ENCODE peak calls at places on chromosome 9, in seven cellular contexts. N is nephron progenitor cell, E is omental fat pad, F is tibial artery, T is gastrocnemius medialis, O is cardiac fibroblast, Q is astrocyte. Y is an unnamed sample.

GRCh38 chr9:136512651-136513066 is 29.8 kb upstream of the SEC16A start:
- DNase-seq in N (no peak), E (no peak), F (no peak), T (no peak), O (peak; percentile 29), Q (no peak), Y (no peak)

GRCh38 chr9:126357074-126357473 is 30.4 kb downstream of the MVB12B start:
- DNase-seq in N (no peak), E (no peak), F (no peak), T (no peak), O (no peak), Q (no peak), Y (no peak)

GRCh38 chr9:116576386-116576785 is 110.7 kb upstream of the TRIM32 start:
- DNase-seq in N (no peak), E (no peak), F (no peak), T (no peak), O (no peak), Q (no peak), Y (no peak)

GRCh38 chr9:101114317-101114716 is 85.8 kb downstream of the PLPPR1 start:
- DNase-seq in N (no peak), E (no peak), F (no peak), T (no peak), O (no peak), Q (no peak), Y (no peak)

GRCh38 chr9:89806371-89807100 is 201.7 kb downstream of the GADD45G start:
- DNase-seq in N (no peak), E (no peak), F (no peak), T (no peak), O (peak; percentile 19), Q (peak; percentile 80), Y (peak; percentile 9)

GRCh38 chr9:134691695-134692572 is 50.3 kb downstream of the COL5A1 start:
- DNase-seq in N (no peak), E (no peak), F (no peak), T (no peak), O (no peak), Q (no peak), Y (no peak)

GRCh38 chr9:33480976-33481375 is 7.3 kb upstream of the NOL6 start:
- DNase-seq in N (no peak), E (no peak), F (no peak), T (no peak), O (no peak), Q (no peak), Y (no peak)

GRCh38 chr9:131272212-131272611 is 4.1 kb downstream of the FAM78A start:
- DNase-seq in N (no peak), E (no peak), F (no peak), T (no peak), O (no peak), Q (no peak), Y (no peak)

GRCh38 chr9:132670359-132670815 is at the start of gene GTF3C4:
- DNase-seq in N (peak; percentile 90), E (peak; percentile 83), F (peak; percentile 85), T (peak; percentile 74), O (peak; percentile 83), Q (no peak), Y (peak; percentile 82)

GRCh38 chr9:87656485-87656884 is 69.4 kb upstream of the CTSL start:
- DNase-seq in N (no peak), E (no peak), F (no peak), T (no peak), O (peak; percentile 72), Q (peak; percentile 27), Y (no peak)

GRCh38 chr9:135032868-135033460 is 54.5 kb upstream of the OLFM1 start:
- DNase-seq in N (no peak), E (no peak), F (no peak), T (no peak), O (no peak), Q (no peak), Y (no peak)

GRCh38 chr9:120702075-120702474 is 12.2 kb downstream of the MEGF9 start:
- DNase-seq in N (no peak), E (no peak), F (no peak), T (no peak), O (no peak), Q (no peak), Y (no peak)

GRCh38 chr9:137446851-137447471 is 5.8 kb upstream of the ENTPD8 start:
- DNase-seq in N (peak; percentile 2), E (no peak), F (no peak), T (no peak), O (no peak), Q (no peak), Y (no peak)

GRCh38 chr9:18438300-18438925 is 35.5 kb upstream of the ADAMTSL1 start:
- DNase-seq in N (peak; percentile 51), E (no peak), F (peak; percentile 37), T (no peak), O (peak; percentile 70), Q (peak; percentile 41), Y (peak; percentile 44)

GRCh38 chr9:129868571-129869486 is 33.6 kb downstream of the USP20 start:
- DNase-seq in N (no peak), E (no peak), F (no peak), T (no peak), O (no peak), Q (no peak), Y (no peak)

GRCh38 chr9:126162611-126163381 is 163.8 kb upstream of the MVB12B start:
- DNase-seq in N (no peak), E (no peak), F (no peak), T (no peak), O (no peak), Q (no peak), Y (peak; percentile 32)

GRCh38 chr9:35618854-35619799 is 914 bp upstream of the CD72 start:
- DNase-seq in N (no peak), E (no peak), F (no peak), T (peak; percentile 31), O (peak; percentile 6), Q (no peak), Y (no peak)

GRCh38 chr9:127541176-127541575 is 70.9 kb upstream of the STXBP1 start:
- DNase-seq in N (no peak), E (no peak), F (no peak), T (no peak), O (no peak), Q (no peak), Y (no peak)

GRCh38 chr9:81824802-81825770 is 103.1 kb upstream of the SPATA31D4 start:
- DNase-seq in N (no peak), E (no peak), F (no peak), T (no peak), O (no peak), Q (peak; percentile 39), Y (no peak)

DNA sequence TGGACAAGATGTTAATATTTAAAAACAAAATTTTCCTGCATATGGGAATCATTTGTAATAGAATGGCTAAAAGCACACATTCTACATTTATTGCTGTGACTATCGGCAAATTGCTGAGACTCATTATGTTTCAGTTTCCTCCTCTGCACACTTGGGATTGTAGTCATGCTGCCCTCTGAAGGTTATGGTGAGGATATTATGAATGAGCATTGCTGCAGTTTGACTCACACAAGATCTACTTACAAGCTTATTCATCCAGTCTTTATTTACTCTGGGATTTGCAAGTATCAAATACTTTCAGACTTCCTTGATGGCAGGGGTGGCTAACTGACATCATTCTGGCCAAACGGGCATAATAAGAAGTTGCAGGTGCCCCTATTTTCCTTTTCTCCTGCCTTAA is 9.5 kb upstream of the NFIL3 start:
- DNase-seq in N (no peak), E (no peak), F (no peak), T (peak; percentile 31), O (peak; percentile 90), Q (peak; percentile 94), Y (no peak)
- TF ChIP-seq CTCF in N (no peak), E (no peak), F (peak; percentile 59), T (no peak), O (peak; percentile 60), Q (peak; percentile 49), Y (no peak)

DNA sequence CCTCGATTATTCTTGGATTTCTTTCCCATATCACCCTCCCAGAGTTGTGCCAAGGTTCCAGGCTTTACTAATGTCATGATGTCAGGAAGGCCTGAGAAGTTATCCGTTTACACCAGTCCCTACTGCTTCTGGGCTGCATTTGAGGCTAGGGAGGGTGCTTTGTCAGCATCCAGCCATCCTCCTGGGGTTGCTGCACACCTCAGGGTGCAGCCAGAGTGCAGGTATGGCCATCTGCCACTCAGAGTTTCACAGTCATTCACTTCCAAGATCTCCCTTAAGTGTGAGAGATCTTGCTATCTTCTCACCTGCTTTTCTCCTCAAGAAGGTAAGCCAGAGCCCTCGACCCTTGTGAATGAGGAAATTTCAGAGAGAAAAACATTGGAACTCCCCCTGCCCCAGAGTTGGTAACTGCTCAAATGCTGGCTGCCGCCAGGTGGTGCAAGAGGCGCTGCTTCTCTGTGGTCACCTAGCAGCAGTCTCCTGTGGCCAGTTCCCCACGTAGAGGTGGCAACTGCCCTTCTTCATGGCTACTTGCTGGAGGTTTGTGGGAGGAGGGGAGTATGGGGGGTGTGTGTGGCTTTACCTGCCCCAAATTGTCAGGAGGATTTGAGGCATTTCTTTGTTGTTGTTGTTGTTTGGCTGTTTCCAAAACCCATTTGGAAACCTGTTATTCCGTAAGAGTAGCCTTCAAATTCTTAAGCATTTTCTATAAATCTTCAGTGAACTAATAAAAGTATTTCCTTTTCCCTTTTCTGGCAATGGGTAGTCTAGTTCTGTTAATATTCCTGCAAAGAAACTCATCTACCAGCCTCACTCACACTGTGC is 259.6 kb upstream of the DMRT1 start:
- DNase-seq in N (peak; percentile 26), E (no peak), F (no peak), T (no peak), O (no peak), Q (no peak), Y (no peak)
- TF ChIP-seq CTCF in N (peak; percentile 10), E (no peak), F (no peak), T (no peak), O (no peak), Q (no peak), Y (peak; percentile 40)

DNA sequence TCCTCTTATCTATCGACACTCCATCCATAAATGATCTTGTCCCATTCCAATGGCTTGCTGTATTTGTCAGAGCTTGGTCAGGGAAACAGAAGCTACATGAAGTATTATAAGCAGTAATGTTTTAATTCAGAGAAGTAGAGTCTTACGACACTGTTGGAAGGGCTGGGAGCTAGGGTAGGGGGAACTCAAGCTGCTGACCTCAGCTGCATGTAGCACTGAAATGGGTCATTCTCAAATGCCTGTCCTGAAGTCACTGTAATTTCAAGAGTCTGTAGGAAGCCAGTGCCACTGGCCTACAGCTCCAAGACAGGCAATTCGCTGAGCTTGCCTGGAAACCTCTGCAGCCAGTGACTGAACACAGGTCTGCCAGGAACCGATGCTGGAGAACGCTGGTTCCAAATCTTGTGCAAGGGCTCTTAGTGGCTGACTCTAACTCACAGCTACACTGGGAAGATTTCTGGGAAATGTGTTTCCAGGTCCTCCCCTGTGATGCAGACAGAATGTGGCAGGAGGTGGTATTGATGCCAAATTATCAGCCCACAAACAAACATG is 532.4 kb downstream of the CCDC171 start:
- DNase-seq in N (no peak), E (no peak), F (peak; percentile 67), T (no peak), O (peak; percentile 40), Q (no peak), Y (no peak)
- TF ChIP-seq CTCF in N (no peak), E (no peak), F (no peak), T (no peak), O (no peak), Q (no peak), Y (no peak)

DNA sequence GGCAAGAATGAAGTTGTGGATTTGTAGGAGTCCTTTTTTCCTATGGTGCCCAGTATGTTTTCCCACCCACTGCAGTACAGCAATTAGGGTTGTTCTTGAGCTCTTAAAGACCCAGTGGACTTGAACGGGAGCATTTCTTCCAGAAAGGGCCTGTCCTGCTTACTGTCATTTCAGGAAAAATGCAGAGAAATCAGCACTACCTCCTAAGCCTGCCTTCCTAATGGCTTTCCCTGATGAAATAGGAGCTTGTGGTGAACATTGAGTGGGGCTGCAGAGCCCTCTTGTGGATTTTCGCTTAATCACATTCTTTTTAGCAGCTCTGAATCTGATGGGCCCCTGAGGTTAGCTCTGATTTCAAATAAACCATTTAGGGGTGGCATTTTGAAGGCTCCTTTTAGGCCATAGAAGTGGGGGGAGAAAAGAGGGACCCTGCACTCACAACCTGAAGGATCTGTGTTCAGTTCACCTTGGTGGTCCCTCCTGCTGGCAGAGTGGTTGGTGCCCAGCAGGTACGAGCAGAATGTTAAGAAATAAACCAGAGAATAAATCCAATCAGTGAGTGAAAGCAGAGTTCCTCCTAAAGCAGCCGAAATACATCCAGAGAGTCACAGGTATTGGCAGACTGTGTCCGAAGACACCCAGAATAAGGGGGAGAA is 188.0 kb upstream of the KLF9 start:
- DNase-seq in N (peak; percentile 52), E (no peak), F (peak; percentile 61), T (peak; percentile 71), O (peak; percentile 95), Q (peak; percentile 78), Y (no peak)
- TF ChIP-seq CTCF in N (peak; percentile 74), E (peak; percentile 67), F (peak; percentile 80), T (peak; percentile 82), O (peak; percentile 68), Q (peak; percentile 91), Y (no peak)

Y was measured in mesothelial cell of epicardium.